ENCODE peak calls at places on chromosomes 7 and 10, in six cellular contexts. Y is HCT116, E is K562, H is H1, D is GM12878, F is NT2/D1. N is an unnamed sample.

GRCh38 chr7:44391171-44391570 is 65.8 kb upstream of the CAMK2B start:
- DNase-seq in F (no peak), E (no peak), D (no peak), Y (no peak), H (peak), N (no peak)

GRCh38 chr10:79274279-79275104 is 72.8 kb upstream of the PPIF start:
- DNase-seq in E (no peak), D (no peak), H (no peak), F (no peak), Y (no peak), N (no peak)

GRCh38 chr7:50838675-50839377 is 56.1 kb upstream of the GRB10 start:
- DNase-seq in Y (no peak), E (no peak), H (no peak), D (no peak), F (no peak), N (no peak)

GRCh38 chr10:28684986-28685580 is 7.8 kb downstream of the BAMBI start:
- DNase-seq in E (no peak), Y (no peak), H (no peak), F (no peak), D (no peak), N (no peak)

GRCh38 chr10:88243847-88244730 is 339.0 kb downstream of the RNLS start:
- DNase-seq in H (no peak), Y (no peak), F (no peak), D (no peak), E (no peak), N (no peak)

GRCh38 chr7:112596260-112596659 is 115.5 kb downstream of the LSMEM1 start:
- DNase-seq in E (no peak), Y (no peak), H (no peak), F (no peak), D (no peak), N (no peak)

GRCh38 chr7:34727464-34727995 is 69.5 kb downstream of the NPSR1 start:
- DNase-seq in F (no peak), E (no peak), Y (no peak), H (no peak), D (no peak), N (no peak)

GRCh38 chr10:124917168-124917938 is 24.6 kb upstream of the ZRANB1 start:
- DNase-seq in E (peak), F (no peak), H (peak), Y (no peak), D (no peak), N (peak)

GRCh38 chr7:104627516-104627915 is 299.1 kb downstream of the LHFPL3 start:
- DNase-seq in F (peak), D (no peak), Y (no peak), E (no peak), H (peak), N (no peak)

GRCh38 chr7:8365499-8366110 is 67.8 kb upstream of the NXPH1 start:
- DNase-seq in F (no peak), Y (peak), E (peak), D (no peak), H (no peak), N (peak)

GRCh38 chr10:77872151-77872946 is 54.2 kb downstream of the DLG5 start:
- DNase-seq in D (no peak), F (no peak), Y (no peak), E (no peak), H (no peak), N (no peak)

GRCh38 chr7:6057316-6058128 is 26.3 kb downstream of the ANKRD61 start:
- DNase-seq in Y (no peak), H (no peak), E (no peak), D (no peak), F (no peak), N (peak)

GRCh38 chr10:30836411-30836810 is 195.3 kb downstream of the ZNF438 start:
- DNase-seq in F (no peak), E (no peak), Y (no peak), H (no peak), D (no peak), N (no peak)

GRCh38 chr7:110922906-110923305 is 168.0 kb upstream of the LRRN3 start:
- DNase-seq in F (no peak), D (no peak), H (no peak), Y (no peak), E (no peak), N (peak)

GRCh38 chr7:110914263-110914662 is 176.7 kb upstream of the LRRN3 start:
- DNase-seq in F (no peak), Y (no peak), E (no peak), H (no peak), D (no peak), N (no peak)

GRCh38 chr7:110921478-110922210 is 169.3 kb upstream of the LRRN3 start:
- DNase-seq in H (no peak), F (no peak), D (no peak), E (no peak), Y (no peak), N (no peak)

GRCh38 chr7:110918949-110919548 is 171.9 kb upstream of the LRRN3 start:
- DNase-seq in Y (no peak), H (no peak), E (no peak), F (no peak), D (peak), N (no peak)
- TF ChIP-seq ZNF274 in Y (no peak), H (no peak), E (no peak), F (no peak), D (no peak), N (no peak)

DNA sequence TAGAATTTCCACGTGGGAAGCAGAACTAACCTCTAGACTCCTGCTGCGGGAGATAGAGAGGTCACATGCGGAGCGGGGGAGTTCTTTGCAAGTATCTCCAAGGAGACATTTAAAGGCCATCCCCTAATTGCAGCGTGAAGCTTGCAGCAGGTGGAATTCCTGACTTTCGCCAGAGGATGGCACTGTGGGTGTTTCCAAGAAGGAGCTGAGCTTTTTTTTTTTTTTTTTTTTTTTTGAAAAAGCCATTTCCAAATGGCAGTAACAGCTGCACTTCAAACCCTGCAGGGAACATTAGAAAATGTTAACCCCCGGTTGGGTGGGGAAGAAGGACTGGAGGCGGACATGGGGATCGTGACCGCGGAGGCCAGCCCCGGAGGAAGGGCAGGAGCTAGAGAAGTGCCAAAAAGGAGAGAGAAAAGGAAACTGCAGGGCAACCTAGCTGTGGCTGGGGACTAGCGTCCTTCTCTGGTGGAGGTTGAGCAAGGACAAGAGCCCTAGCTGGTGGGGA is 487.7 kb downstream of the TYW1 start:
- DNase-seq in D (no peak), F (peak), E (peak), H (peak), Y (peak), N (peak)
- TF ChIP-seq ZNF274 in D (no peak), F (no peak), E (no peak), H (no peak), Y (no peak), N (no peak)

GRCh38 chr10:47257396-47258120 is 42.4 kb upstream of the GDF10 start:
- DNase-seq in D (peak), F (no peak), H (peak), E (no peak), Y (no peak), N (no peak)
- TF ChIP-seq ZNF274 in D (no peak), F (no peak), H (no peak), E (no peak), Y (no peak), N (no peak)

GRCh38 chr10:228366-228765 is 93.1 kb downstream of the ZMYND11 start:
- DNase-seq in Y (no peak), E (no peak), D (no peak), H (no peak), F (no peak), N (no peak)

GRCh38 chr10:227014-227413 is 91.8 kb downstream of the ZMYND11 start:
- DNase-seq in H (no peak), Y (no peak), F (no peak), E (no peak), D (no peak), N (no peak)

GRCh38 chr10:232061-232460 is 96.8 kb downstream of the ZMYND11 start:
- DNase-seq in D (no peak), Y (no peak), H (no peak), F (no peak), E (no peak), N (no peak)

GRCh38 chr10:232878-233277 is 97.6 kb downstream of the ZMYND11 start:
- DNase-seq in Y (no peak), F (no peak), D (no peak), E (no peak), H (no peak), N (no peak)

GRCh38 chr10:230758-231157 is 95.5 kb downstream of the ZMYND11 start:
- DNase-seq in E (peak), D (no peak), F (no peak), H (no peak), Y (peak), N (peak)
- TF ChIP-seq ZNF274 in E (no peak), D (no peak), F (no peak), H (no peak), Y (no peak), N (no peak)

GRCh38 chr10:84933402-84933801 is 605.0 kb downstream of the CCSER2 start:
- DNase-seq in E (no peak), H (no peak), D (no peak), F (no peak), Y (no peak), N (no peak)
- TF ChIP-seq ZNF274 in E (no peak), H (no peak), D (no peak), F (no peak), Y (no peak), N (no peak)

GRCh38 chr7:47968852-47969774 is 10.3 kb downstream of the HUS1 start:
- DNase-seq in E (peak), Y (peak), F (peak), H (peak), D (no peak), N (peak)
- TF ChIP-seq ZNF274 in E (no peak), Y (no peak), F (no peak), H (no peak), D (no peak), N (no peak)

GRCh38 chr7:114302858-114303257 is 111.8 kb upstream of the FOXP2 start:
- DNase-seq in E (no peak), F (no peak), Y (peak), H (no peak), D (no peak), N (no peak)
- TF ChIP-seq ZNF274 in E (no peak), F (no peak), Y (no peak), H (no peak), D (no peak), N (no peak)